ENCODE peak calls at places on chromosomes 16 and 17, in four cellular contexts. M is mesendoderm, X is H9, Z is H1. U is an unnamed sample.

GRCh38 chr16:11142261-11142630 is 113.8 kb downstream of the SOCS1 start:
- DNase-seq in M (no peak), X (no peak), Z (no peak), U (no peak)

GRCh38 chr17:17107281-17107680 is 65.0 kb downstream of the MPRIP start:
- DNase-seq in M (no peak), X (no peak), Z (no peak), U (no peak)

GRCh38 chr16:65044861-65045260 is 77.0 kb downstream of the CDH11 start:
- DNase-seq in M (no peak), X (no peak), Z (no peak), U (no peak)

GRCh38 chr16:66189951-66190350 is 176.5 kb upstream of the CDH5 start:
- DNase-seq in M (no peak), X (no peak), Z (no peak), U (no peak)

GRCh38 chr16:77236063-77236511 is 36.9 kb downstream of the SYCE1L start:
- DNase-seq in M (peak), X (peak), Z (peak), U (peak)

GRCh38 chr16:27801259-27801945 is 251.5 kb downstream of the KATNIP start:
- DNase-seq in M (no peak), X (no peak), Z (no peak), U (peak)

GRCh38 chr17:773467-774319 is 8.4 kb downstream of the GLOD4 start:
- DNase-seq in M (no peak), X (no peak), Z (no peak), U (no peak)

GRCh38 chr16:55526448-55526847 is 17.6 kb downstream of the LPCAT2 start:
- DNase-seq in M (no peak), X (no peak), Z (no peak), U (no peak)

GRCh38 chr16:12228607-12229499 is 252.3 kb downstream of the SNX29 start:
- DNase-seq in M (peak), X (peak), Z (peak), U (peak)

GRCh38 chr17:17435323-17435722 is 41.5 kb upstream of the MED9 start:
- DNase-seq in M (no peak), X (no peak), Z (no peak), U (no peak)

GRCh38 chr17:74798239-74798707 is 22.1 kb upstream of the NAT9 start:
- DNase-seq in M (no peak), X (no peak), Z (no peak), U (no peak)

GRCh38 chr16:29820730-29821662 is 734 bp downstream of the MVP start:
- DNase-seq in M (no peak), X (no peak), Z (no peak), U (peak)

GRCh38 chr16:11240636-11241473 is 15.1 kb downstream of the SOCS1 start:
- DNase-seq in M (no peak), X (peak), Z (no peak), U (no peak)

GRCh38 chr17:27535975-27536374 is 79.7 kb downstream of the KSR1 start:
- DNase-seq in M (no peak), X (no peak), Z (no peak), U (peak)

GRCh38 chr17:58219789-58220183 is 731 bp upstream of the MKS1 start:
- DNase-seq in M (no peak), X (no peak), Z (no peak), U (no peak)

GRCh38 chr16:82300374-82300936 is 130.4 kb upstream of the MPHOSPH6 start:
- DNase-seq in M (no peak), X (no peak), Z (no peak), U (no peak)

GRCh38 chr17:61335105-61335844 is 64.4 kb upstream of the TBX2 start:
- DNase-seq in M (no peak), X (no peak), Z (no peak), U (no peak)

GRCh38 chr16:28503470-28504259 is 3.0 kb downstream of the IL27 start:
- DNase-seq in M (no peak), X (no peak), Z (no peak), U (peak)

GRCh38 chr17:33493566-33493965 is 200.5 kb upstream of the ASIC2 start:
- DNase-seq in M (no peak), X (no peak), Z (no peak), U (no peak)
- H2BK120ac ChIP-seq in M (no peak), X (no peak), Z (no peak), U (no peak)

DNA sequence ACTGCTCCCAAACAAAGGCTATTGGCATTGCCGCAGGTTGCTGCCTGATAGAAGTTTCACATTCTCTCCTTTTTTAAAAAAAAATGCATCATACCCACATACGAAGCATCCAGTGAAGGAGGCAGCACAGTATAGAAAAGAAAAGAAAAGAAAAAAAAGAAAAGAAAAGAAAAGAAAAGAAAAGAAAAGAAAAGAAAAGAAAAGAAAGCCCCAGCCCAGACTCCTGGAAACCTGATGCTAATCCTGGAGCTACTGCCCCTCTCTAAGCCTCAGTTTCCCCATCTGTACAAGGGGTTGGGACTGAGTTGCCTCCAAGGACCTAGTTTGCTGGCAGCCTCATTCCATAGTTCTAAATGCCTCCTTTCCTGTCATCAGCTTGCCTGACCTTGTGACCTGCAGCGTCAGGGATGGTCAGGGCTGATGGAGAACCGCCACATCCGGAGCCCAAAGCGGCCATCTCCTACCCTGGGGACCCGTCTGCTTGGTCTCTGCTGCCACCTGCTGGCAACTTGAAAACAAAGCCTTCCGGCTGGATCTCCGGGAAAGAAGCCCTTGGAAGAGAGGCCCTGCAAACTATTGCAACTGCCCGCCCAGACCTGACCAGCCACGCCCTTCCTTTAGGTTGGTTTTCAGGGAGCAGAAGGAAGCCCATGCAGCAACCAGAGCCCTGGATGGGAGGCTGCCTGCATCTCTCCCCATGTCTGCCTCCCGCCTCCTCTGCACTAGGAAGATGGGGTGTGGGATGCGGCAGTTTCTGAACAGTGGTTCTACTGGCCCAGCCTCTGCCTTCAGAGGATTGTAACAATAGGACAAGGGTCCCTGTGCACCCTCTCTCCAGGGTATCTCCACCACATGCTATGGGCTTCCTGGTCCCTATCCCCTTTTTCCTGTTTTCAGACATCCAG is 13.0 kb downstream of the AIPL1 start:
- DNase-seq in M (peak), X (peak), Z (peak), U (peak)
- H2BK120ac ChIP-seq in M (no peak), X (no peak), Z (no peak), U (no peak)

DNA sequence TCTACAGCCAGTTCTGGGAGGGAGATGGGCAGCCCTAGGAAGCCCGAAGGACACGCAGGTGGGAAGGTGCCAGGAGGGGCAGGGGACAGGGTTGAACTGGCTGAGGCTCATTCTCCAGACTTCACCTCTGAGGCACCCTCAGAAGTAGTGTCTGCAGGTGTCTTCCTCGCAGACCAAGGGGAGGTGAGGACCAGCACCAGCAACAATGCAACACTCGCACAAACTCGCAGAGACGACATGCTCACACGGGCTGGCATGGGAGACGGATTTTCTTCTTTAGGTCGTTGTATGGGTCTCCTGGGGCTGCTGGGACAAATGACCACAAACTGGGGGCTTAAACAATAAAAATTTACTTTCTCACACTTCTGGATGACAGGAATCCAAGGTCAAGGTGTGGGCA is 132.2 kb upstream of the FOXF1 start:
- DNase-seq in M (no peak), X (no peak), Z (no peak), U (no peak)
- H2BK120ac ChIP-seq in M (no peak), X (no peak), Z (no peak), U (no peak)

GRCh38 chr17:2087597-2088211 is 32.8 kb downstream of the HIC1 start:
- DNase-seq in M (no peak), X (no peak), Z (no peak), U (peak)
- H2BK120ac ChIP-seq in M (no peak), X (no peak), Z (no peak), U (no peak)

GRCh38 chr17:53722407-53722806 is 100.3 kb upstream of the KIF2B start:
- DNase-seq in M (peak), X (no peak), Z (no peak), U (no peak)
- H2BK120ac ChIP-seq in M (no peak), X (no peak), Z (no peak), U (no peak)

GRCh38 chr17:41667280-41668008 is 21.2 kb upstream of the EIF1 start:
- DNase-seq in M (no peak), X (peak), Z (no peak), U (no peak)
- H2BK120ac ChIP-seq in M (no peak), X (no peak), Z (no peak), U (no peak)

DNA sequence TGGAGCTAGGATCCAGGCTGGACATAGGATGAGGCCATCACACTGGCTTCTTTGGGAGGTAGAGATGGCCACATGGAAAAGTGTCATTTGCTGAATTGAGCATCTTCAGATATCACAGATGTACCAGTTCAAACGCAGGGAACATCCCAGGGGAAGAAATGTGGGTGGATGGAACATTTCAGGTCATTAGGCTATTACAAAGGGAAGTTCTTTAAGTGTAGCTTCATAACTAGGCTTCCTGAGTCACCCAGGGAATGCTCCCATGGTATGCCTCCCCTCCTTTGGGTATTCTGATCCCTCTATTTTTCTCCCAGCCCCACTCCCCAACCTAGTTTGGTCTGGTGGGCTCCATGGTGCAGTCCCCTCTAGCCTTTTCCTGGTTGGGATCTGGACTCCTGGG is 69.8 kb upstream of the IRX3 start:
- DNase-seq in M (no peak), X (no peak), Z (no peak), U (no peak)
- H2BK120ac ChIP-seq in M (no peak), X (no peak), Z (no peak), U (no peak)

GRCh38 chr16:86345521-86345920 is 164.8 kb upstream of the FOXF1 start:
- DNase-seq in M (peak), X (no peak), Z (no peak), U (no peak)
- H2BK120ac ChIP-seq in M (no peak), X (no peak), Z (no peak), U (no peak)

GRCh38 chr16:73052441-73053030 is 4.6 kb upstream of the ZFHX3 start:
- DNase-seq in M (peak), X (no peak), Z (no peak), U (no peak)

GRCh38 chr16:73053038-73053378 is 5.1 kb upstream of the ZFHX3 start:
- DNase-seq in M (no peak), X (no peak), Z (no peak), U (no peak)

GRCh38 chr16:73054732-73055481 is 7.0 kb upstream of the ZFHX3 start:
- DNase-seq in M (peak), X (no peak), Z (no peak), U (no peak)

GRCh38 chr16:73054131-73054496 is 6.2 kb upstream of the ZFHX3 start:
- DNase-seq in M (no peak), X (no peak), Z (no peak), U (no peak)

DNA sequence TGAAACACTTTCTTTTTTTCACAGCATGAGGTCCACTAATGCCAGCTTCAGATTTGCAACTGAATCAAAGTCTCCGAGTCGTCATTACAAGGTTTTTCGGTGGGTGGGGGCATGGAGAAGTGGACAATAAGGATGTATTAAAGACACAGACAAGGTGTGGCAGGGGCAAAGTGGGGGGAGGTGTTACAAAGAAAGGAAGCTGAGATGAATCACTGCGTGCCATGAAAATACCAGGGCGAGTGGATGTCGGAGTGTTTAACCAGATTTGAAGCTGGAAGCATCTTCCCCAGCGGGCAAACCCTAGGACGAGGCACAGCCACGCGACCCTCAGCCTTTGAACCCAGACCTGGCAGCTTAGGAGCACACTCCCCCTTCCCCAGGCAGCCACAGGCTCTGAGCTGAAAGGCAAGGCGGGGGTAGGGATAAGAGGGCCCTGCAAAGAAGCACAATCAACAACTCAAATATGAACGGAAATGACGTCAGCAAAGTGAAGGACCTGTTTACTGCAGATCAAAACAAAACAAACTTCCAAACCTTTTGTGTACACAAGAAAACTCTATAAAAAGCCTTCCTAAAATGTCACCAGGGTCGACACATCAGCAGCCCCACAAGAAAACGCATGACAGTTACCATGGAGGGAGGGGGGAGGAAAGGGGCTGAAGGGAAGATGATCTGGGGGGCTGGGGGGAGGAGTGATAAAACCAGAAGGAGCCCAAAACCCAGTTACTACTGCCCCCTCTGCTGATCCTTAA is 5.6 kb upstream of the ZFHX3 start:
- DNase-seq in M (peak), X (no peak), Z (no peak), U (no peak)
- H2BK120ac ChIP-seq in M (no peak), X (no peak), Z (no peak), U (peak)